ENCODE peak calls at places on chromosomes 5 and 9, in nine cellular contexts. One of them, this sample, is unnamed.

GRCh38 chr5:36950586-36951457 is 74.3 kb downstream of the NIPBL start:
- DNase-seq in AG04450: peak; percentile 15
- DNase-seq in NCI-H1048: no peak
- DNase-seq in activated CD4-positive, CD25-positive, alpha-beta regulatory T cell: no peak
- DNase-seq in stimulated activated CD4-positive, alpha-beta T cell treated with anti-CD3 and anti-CD28 coated beads, Interleukin-4, amount 100 ng/mL, for 48 hours: no peak
- DNase-seq in HuH-7.5: no peak
- DNase-seq in BJ: peak; percentile 71
- DNase-seq in chondrocyte: no peak
- DNase-seq in head of caudate nucleus: no peak
- DNase-seq in this sample: peak; percentile 45

GRCh38 chr5:41279040-41279439 is 65.7 kb upstream of the C6 start:
- DNase-seq in activated CD4-positive, CD25-positive, alpha-beta regulatory T cell: no peak
- DNase-seq in AG04450: no peak
- DNase-seq in BJ: no peak
- DNase-seq in chondrocyte: no peak
- DNase-seq in head of caudate nucleus: no peak
- DNase-seq in NCI-H1048: no peak
- DNase-seq in HuH-7.5: no peak
- DNase-seq in stimulated activated CD4-positive, alpha-beta T cell treated with anti-CD3 and anti-CD28 coated beads, Interleukin-4, amount 100 ng/mL, for 48 hours: no peak
- DNase-seq in this sample: no peak

GRCh38 chr5:75412111-75412990 is 75.3 kb downstream of the HMGCR start:
- DNase-seq in HuH-7.5: no peak
- DNase-seq in BJ: no peak
- DNase-seq in AG04450: peak; percentile 64
- DNase-seq in head of caudate nucleus: no peak
- DNase-seq in stimulated activated CD4-positive, alpha-beta T cell treated with anti-CD3 and anti-CD28 coated beads, Interleukin-4, amount 100 ng/mL, for 48 hours: no peak
- DNase-seq in chondrocyte: no peak
- DNase-seq in NCI-H1048: no peak
- DNase-seq in activated CD4-positive, CD25-positive, alpha-beta regulatory T cell: no peak
- DNase-seq in this sample: peak; percentile 76

GRCh38 chr9:5622019-5622418 is 6.9 kb upstream of the RIC1 start:
- DNase-seq in NCI-H1048: no peak
- DNase-seq in AG04450: peak; percentile 50
- DNase-seq in head of caudate nucleus: no peak
- DNase-seq in activated CD4-positive, CD25-positive, alpha-beta regulatory T cell: no peak
- DNase-seq in BJ: peak; percentile 91
- DNase-seq in stimulated activated CD4-positive, alpha-beta T cell treated with anti-CD3 and anti-CD28 coated beads, Interleukin-4, amount 100 ng/mL, for 48 hours: no peak
- DNase-seq in HuH-7.5: no peak
- DNase-seq in chondrocyte: no peak
- DNase-seq in this sample: peak; percentile 45

GRCh38 chr9:71285191-71285656 is 163.8 kb upstream of the TRPM3 start:
- DNase-seq in activated CD4-positive, CD25-positive, alpha-beta regulatory T cell: no peak
- DNase-seq in HuH-7.5: peak; percentile 6
- DNase-seq in NCI-H1048: no peak
- DNase-seq in stimulated activated CD4-positive, alpha-beta T cell treated with anti-CD3 and anti-CD28 coated beads, Interleukin-4, amount 100 ng/mL, for 48 hours: peak; percentile 8
- DNase-seq in BJ: no peak
- DNase-seq in AG04450: peak; percentile 33
- DNase-seq in chondrocyte: no peak
- DNase-seq in head of caudate nucleus: peak; percentile 73
- DNase-seq in this sample: peak; percentile 50

GRCh38 chr5:103347729-103348128 is 89.2 kb downstream of the MACIR start:
- DNase-seq in chondrocyte: no peak
- DNase-seq in head of caudate nucleus: no peak
- DNase-seq in activated CD4-positive, CD25-positive, alpha-beta regulatory T cell: no peak
- DNase-seq in NCI-H1048: no peak
- DNase-seq in HuH-7.5: no peak
- DNase-seq in BJ: no peak
- DNase-seq in AG04450: no peak
- DNase-seq in stimulated activated CD4-positive, alpha-beta T cell treated with anti-CD3 and anti-CD28 coated beads, Interleukin-4, amount 100 ng/mL, for 48 hours: no peak
- DNase-seq in this sample: peak; percentile 25

GRCh38 chr5:150077060-150077459 is 9.3 kb downstream of the CSF1R start:
- DNase-seq in AG04450: no peak
- DNase-seq in NCI-H1048: no peak
- DNase-seq in stimulated activated CD4-positive, alpha-beta T cell treated with anti-CD3 and anti-CD28 coated beads, Interleukin-4, amount 100 ng/mL, for 48 hours: no peak
- DNase-seq in HuH-7.5: no peak
- DNase-seq in BJ: no peak
- DNase-seq in head of caudate nucleus: no peak
- DNase-seq in activated CD4-positive, CD25-positive, alpha-beta regulatory T cell: no peak
- DNase-seq in chondrocyte: no peak
- DNase-seq in this sample: no peak

GRCh38 chr5:150787659-150788058 is 9.1 kb downstream of the SMIM3 start:
- DNase-seq in NCI-H1048: no peak
- DNase-seq in HuH-7.5: no peak
- DNase-seq in BJ: no peak
- DNase-seq in chondrocyte: no peak
- DNase-seq in AG04450: no peak
- DNase-seq in stimulated activated CD4-positive, alpha-beta T cell treated with anti-CD3 and anti-CD28 coated beads, Interleukin-4, amount 100 ng/mL, for 48 hours: no peak
- DNase-seq in activated CD4-positive, CD25-positive, alpha-beta regulatory T cell: no peak
- DNase-seq in head of caudate nucleus: no peak
- DNase-seq in this sample: no peak

GRCh38 chr9:86470326-86470725 is 116.1 kb upstream of the TUT7 start:
- DNase-seq in head of caudate nucleus: no peak
- DNase-seq in stimulated activated CD4-positive, alpha-beta T cell treated with anti-CD3 and anti-CD28 coated beads, Interleukin-4, amount 100 ng/mL, for 48 hours: no peak
- DNase-seq in NCI-H1048: no peak
- DNase-seq in activated CD4-positive, CD25-positive, alpha-beta regulatory T cell: no peak
- DNase-seq in HuH-7.5: no peak
- DNase-seq in chondrocyte: no peak
- DNase-seq in BJ: no peak
- DNase-seq in AG04450: no peak
- DNase-seq in this sample: no peak

GRCh38 chr5:2399804-2400203 is 351.7 kb downstream of the IRX2 start:
- DNase-seq in activated CD4-positive, CD25-positive, alpha-beta regulatory T cell: no peak
- DNase-seq in BJ: no peak
- DNase-seq in AG04450: no peak
- DNase-seq in chondrocyte: no peak
- DNase-seq in head of caudate nucleus: no peak
- DNase-seq in stimulated activated CD4-positive, alpha-beta T cell treated with anti-CD3 and anti-CD28 coated beads, Interleukin-4, amount 100 ng/mL, for 48 hours: no peak
- DNase-seq in HuH-7.5: no peak
- DNase-seq in NCI-H1048: no peak
- DNase-seq in this sample: no peak